ENCODE peak calls at places on chromosome 17, in six cellular contexts. One of them, this sample, is unnamed. For H3K36me3 and H3K27me3, the result is how much of the 10 kb centered on the place peaks cover.

GRCh38 chr17:45312477-45313418 is 4.1 kb downstream of the MAP3K14 start:
- DNase-seq in CD4-positive, alpha-beta memory T cell: no peak
- DNase-seq in prostate gland: no peak
- DNase-seq in sigmoid colon: no peak
- DNase-seq in heart left ventricle: no peak
- DNase-seq in esophagus squamous epithelium: no peak
- DNase-seq in this sample: no peak

GRCh38 chr17:58215685-58216084 is 3.4 kb downstream of the MKS1 start:
- DNase-seq in CD4-positive, alpha-beta memory T cell: no peak
- DNase-seq in prostate gland: no peak
- DNase-seq in sigmoid colon: no peak
- DNase-seq in heart left ventricle: no peak
- DNase-seq in esophagus squamous epithelium: no peak
- DNase-seq in this sample: no peak

GRCh38 chr17:20008242-20009051 is 712 bp upstream of the SPECC1 start:
- DNase-seq in CD4-positive, alpha-beta memory T cell: peak
- DNase-seq in prostate gland: no peak
- DNase-seq in sigmoid colon: no peak
- DNase-seq in heart left ventricle: peak
- DNase-seq in esophagus squamous epithelium: no peak
- DNase-seq in this sample: no peak

GRCh38 chr17:32007463-32008298 is 498 bp downstream of the LRRC37B start:
- DNase-seq in CD4-positive, alpha-beta memory T cell: peak
- DNase-seq in prostate gland: peak
- DNase-seq in sigmoid colon: no peak
- DNase-seq in heart left ventricle: no peak
- DNase-seq in esophagus squamous epithelium: no peak
- DNase-seq in this sample: peak

GRCh38 chr17:70810609-70811008 is 641.3 kb downstream of the KCNJ2 start:
- DNase-seq in CD4-positive, alpha-beta memory T cell: no peak
- DNase-seq in prostate gland: no peak
- DNase-seq in sigmoid colon: no peak
- DNase-seq in heart left ventricle: no peak
- DNase-seq in esophagus squamous epithelium: no peak
- DNase-seq in this sample: no peak

GRCh38 chr17:55420776-55421178 is 858 bp downstream of the MMD start:
- DNase-seq in CD4-positive, alpha-beta memory T cell: peak
- DNase-seq in prostate gland: peak
- DNase-seq in sigmoid colon: peak
- DNase-seq in heart left ventricle: peak
- DNase-seq in esophagus squamous epithelium: no peak
- DNase-seq in this sample: peak

GRCh38 chr17:73969956-73970355 is 233.5 kb upstream of the RPL38 start:
- DNase-seq in CD4-positive, alpha-beta memory T cell: no peak
- DNase-seq in prostate gland: no peak
- DNase-seq in sigmoid colon: peak
- DNase-seq in heart left ventricle: peak
- DNase-seq in esophagus squamous epithelium: no peak
- DNase-seq in this sample: no peak

GRCh38 chr17:8153550-8153956 is 1.3 kb upstream of the PER1 start:
- DNase-seq in CD4-positive, alpha-beta memory T cell: peak
- DNase-seq in prostate gland: no peak
- DNase-seq in sigmoid colon: peak
- DNase-seq in heart left ventricle: peak
- DNase-seq in esophagus squamous epithelium: no peak
- DNase-seq in this sample: no peak

GRCh38 chr17:72152392-72152727 is 31.5 kb downstream of the SOX9 start:
- DNase-seq in CD4-positive, alpha-beta memory T cell: no peak
- DNase-seq in prostate gland: no peak
- DNase-seq in sigmoid colon: no peak
- DNase-seq in heart left ventricle: no peak
- DNase-seq in esophagus squamous epithelium: no peak
- DNase-seq in this sample: no peak

GRCh38 chr17:70098030-70098429 is 23.0 kb downstream of the KCNJ16 start:
- DNase-seq in CD4-positive, alpha-beta memory T cell: no peak
- DNase-seq in prostate gland: no peak
- DNase-seq in sigmoid colon: no peak
- DNase-seq in heart left ventricle: no peak
- DNase-seq in esophagus squamous epithelium: no peak
- DNase-seq in this sample: no peak

GRCh38 chr17:57970706-57971105 is 15.5 kb upstream of the CUEDC1 start:
- DNase-seq in CD4-positive, alpha-beta memory T cell: no peak
- DNase-seq in prostate gland: no peak
- DNase-seq in sigmoid colon: no peak
- DNase-seq in heart left ventricle: no peak
- DNase-seq in esophagus squamous epithelium: no peak
- DNase-seq in this sample: no peak

GRCh38 chr17:45900136-45900535 is 5.8 kb downstream of the MAPT start:
- DNase-seq in CD4-positive, alpha-beta memory T cell: no peak
- DNase-seq in prostate gland: no peak
- DNase-seq in sigmoid colon: no peak
- DNase-seq in heart left ventricle: no peak
- DNase-seq in esophagus squamous epithelium: no peak
- DNase-seq in this sample: no peak

GRCh38 chr17:57366558-57367351 is 110.4 kb downstream of the MSI2 start:
- DNase-seq in CD4-positive, alpha-beta memory T cell: no peak
- DNase-seq in prostate gland: no peak
- DNase-seq in sigmoid colon: no peak
- DNase-seq in heart left ventricle: peak
- DNase-seq in esophagus squamous epithelium: no peak
- DNase-seq in this sample: no peak

GRCh38 chr17:50180593-50180992 is 14.8 kb downstream of the SGCA start:
- DNase-seq in CD4-positive, alpha-beta memory T cell: no peak
- DNase-seq in prostate gland: no peak
- DNase-seq in sigmoid colon: no peak
- DNase-seq in heart left ventricle: peak
- DNase-seq in esophagus squamous epithelium: no peak
- DNase-seq in this sample: no peak

GRCh38 chr17:72523491-72523890 is 402.7 kb downstream of the SOX9 start:
- DNase-seq in CD4-positive, alpha-beta memory T cell: no peak
- DNase-seq in prostate gland: no peak
- DNase-seq in sigmoid colon: no peak
- DNase-seq in heart left ventricle: no peak
- DNase-seq in esophagus squamous epithelium: no peak
- DNase-seq in this sample: no peak

GRCh38 chr17:49823614-49824013 is 24.3 kb downstream of the TAC4 start:
- DNase-seq in CD4-positive, alpha-beta memory T cell: no peak
- DNase-seq in prostate gland: no peak
- DNase-seq in sigmoid colon: no peak
- DNase-seq in heart left ventricle: no peak
- DNase-seq in esophagus squamous epithelium: no peak
- DNase-seq in this sample: no peak

GRCh38 chr17:28174352-28175046 is 132.0 kb downstream of the NLK start:
- DNase-seq in CD4-positive, alpha-beta memory T cell: peak
- DNase-seq in prostate gland: no peak
- DNase-seq in sigmoid colon: no peak
- DNase-seq in heart left ventricle: no peak
- DNase-seq in esophagus squamous epithelium: no peak
- DNase-seq in this sample: peak

GRCh38 chr17:2436516-2436915 is 35.7 kb upstream of the MNT start:
- DNase-seq in CD4-positive, alpha-beta memory T cell: no peak
- DNase-seq in prostate gland: no peak
- DNase-seq in sigmoid colon: no peak
- DNase-seq in heart left ventricle: no peak
- DNase-seq in esophagus squamous epithelium: no peak
- DNase-seq in this sample: no peak

GRCh38 chr17:2442166-2442565 is 41.3 kb upstream of the MNT start:
- DNase-seq in CD4-positive, alpha-beta memory T cell: no peak
- DNase-seq in prostate gland: no peak
- DNase-seq in sigmoid colon: no peak
- DNase-seq in heart left ventricle: no peak
- DNase-seq in esophagus squamous epithelium: no peak
- DNase-seq in this sample: no peak

GRCh38 chr17:2438823-2439222 is 38.0 kb upstream of the MNT start:
- DNase-seq in CD4-positive, alpha-beta memory T cell: no peak
- DNase-seq in prostate gland: no peak
- DNase-seq in sigmoid colon: no peak
- DNase-seq in heart left ventricle: no peak
- DNase-seq in esophagus squamous epithelium: no peak
- DNase-seq in this sample: no peak

GRCh38 chr17:2444382-2444781 is 43.5 kb upstream of the MNT start:
- DNase-seq in CD4-positive, alpha-beta memory T cell: no peak
- DNase-seq in prostate gland: no peak
- DNase-seq in sigmoid colon: no peak
- DNase-seq in heart left ventricle: no peak
- DNase-seq in esophagus squamous epithelium: no peak
- DNase-seq in this sample: no peak

DNA sequence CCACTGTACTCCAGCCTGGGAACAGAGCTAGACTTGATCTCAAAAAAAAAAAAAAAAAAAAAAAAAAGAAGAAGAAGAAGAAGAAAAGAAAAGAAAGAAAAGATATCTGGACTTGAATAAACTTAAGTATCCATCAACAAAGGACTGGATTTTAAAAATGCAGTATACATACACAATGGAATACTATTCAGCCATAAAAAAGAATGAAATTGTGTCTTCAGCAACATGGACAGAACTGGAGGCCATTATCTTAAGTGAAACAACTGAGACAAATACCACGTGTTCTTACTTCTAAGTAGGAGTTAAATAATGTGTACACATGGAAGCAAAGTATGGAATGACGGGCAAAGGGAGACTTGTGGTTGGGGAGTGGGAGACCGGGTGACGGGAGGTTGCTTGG is 40.1 kb upstream of the MNT start:
- DNase-seq in CD4-positive, alpha-beta memory T cell: no peak
- DNase-seq in prostate gland: no peak
- DNase-seq in sigmoid colon: no peak
- DNase-seq in heart left ventricle: no peak
- DNase-seq in esophagus squamous epithelium: no peak
- DNase-seq in this sample: no peak
- H3K36me3 ChIP-seq in CD4-positive, alpha-beta memory T cell: under half
- H3K36me3 ChIP-seq in prostate gland: under half
- H3K36me3 ChIP-seq in sigmoid colon: under half
- H3K36me3 ChIP-seq in heart left ventricle: under half
- H3K36me3 ChIP-seq in esophagus squamous epithelium: under half
- H3K36me3 ChIP-seq in this sample: under half

GRCh38 chr17:43873091-43873490 is 26.1 kb downstream of the CD300LG start:
- DNase-seq in CD4-positive, alpha-beta memory T cell: no peak
- DNase-seq in prostate gland: no peak
- DNase-seq in sigmoid colon: no peak
- DNase-seq in heart left ventricle: no peak
- DNase-seq in esophagus squamous epithelium: no peak
- DNase-seq in this sample: no peak
- H3K27me3 ChIP-seq in CD4-positive, alpha-beta memory T cell: under half
- H3K27me3 ChIP-seq in prostate gland: under half
- H3K27me3 ChIP-seq in sigmoid colon: under half
- H3K27me3 ChIP-seq in heart left ventricle: under half
- H3K27me3 ChIP-seq in esophagus squamous epithelium: under half
- H3K27me3 ChIP-seq in this sample: under half

GRCh38 chr17:33667671-33668070 is 374.6 kb upstream of the ASIC2 start:
- DNase-seq in CD4-positive, alpha-beta memory T cell: no peak
- DNase-seq in prostate gland: no peak
- DNase-seq in sigmoid colon: no peak
- DNase-seq in heart left ventricle: no peak
- DNase-seq in esophagus squamous epithelium: no peak
- DNase-seq in this sample: peak

GRCh38 chr17:33667052-33667509 is 374.0 kb upstream of the ASIC2 start:
- DNase-seq in CD4-positive, alpha-beta memory T cell: peak
- DNase-seq in prostate gland: no peak
- DNase-seq in sigmoid colon: no peak
- DNase-seq in heart left ventricle: no peak
- DNase-seq in esophagus squamous epithelium: no peak
- DNase-seq in this sample: peak

GRCh38 chr17:33671493-33671892 is 378.4 kb upstream of the ASIC2 start:
- DNase-seq in CD4-positive, alpha-beta memory T cell: no peak
- DNase-seq in prostate gland: no peak
- DNase-seq in sigmoid colon: no peak
- DNase-seq in heart left ventricle: no peak
- DNase-seq in esophagus squamous epithelium: no peak
- DNase-seq in this sample: no peak

GRCh38 chr17:33664116-33664840 is 371.2 kb upstream of the ASIC2 start:
- DNase-seq in CD4-positive, alpha-beta memory T cell: no peak
- DNase-seq in prostate gland: no peak
- DNase-seq in sigmoid colon: no peak
- DNase-seq in heart left ventricle: no peak
- DNase-seq in esophagus squamous epithelium: no peak
- DNase-seq in this sample: peak

DNA sequence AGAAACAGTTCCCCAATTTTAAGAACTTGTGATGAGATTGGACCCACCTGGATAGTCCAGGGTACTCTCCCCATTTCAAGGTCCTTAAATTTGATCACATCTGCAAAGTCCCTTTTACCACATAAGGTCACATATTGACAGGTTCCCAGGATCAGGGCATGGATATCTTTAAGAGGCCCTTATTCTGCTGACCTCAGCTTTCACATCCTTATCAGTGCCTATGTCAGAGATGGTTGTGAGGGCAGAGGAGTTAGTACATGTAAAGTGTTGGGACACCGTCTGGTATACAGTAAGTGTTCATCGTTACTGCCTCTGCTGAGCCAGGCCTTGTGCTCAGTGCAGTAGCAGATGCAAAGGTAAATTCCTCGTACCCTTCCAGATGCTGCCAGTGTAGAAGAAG is 375.4 kb upstream of the ASIC2 start:
- DNase-seq in CD4-positive, alpha-beta memory T cell: no peak
- DNase-seq in prostate gland: no peak
- DNase-seq in sigmoid colon: no peak
- DNase-seq in heart left ventricle: no peak
- DNase-seq in esophagus squamous epithelium: no peak
- DNase-seq in this sample: no peak
- H3K4me3 ChIP-seq in CD4-positive, alpha-beta memory T cell: no peak
- H3K4me3 ChIP-seq in prostate gland: no peak
- H3K4me3 ChIP-seq in sigmoid colon: no peak
- H3K4me3 ChIP-seq in heart left ventricle: no peak
- H3K4me3 ChIP-seq in esophagus squamous epithelium: no peak
- H3K4me3 ChIP-seq in this sample: no peak

GRCh38 chr17:69090365-69090764 is 29.6 kb upstream of the ABCA9 start:
- DNase-seq in CD4-positive, alpha-beta memory T cell: no peak
- DNase-seq in prostate gland: no peak
- DNase-seq in sigmoid colon: no peak
- DNase-seq in heart left ventricle: no peak
- DNase-seq in esophagus squamous epithelium: no peak
- DNase-seq in this sample: no peak

GRCh38 chr17:69088643-69089200 is 28.0 kb upstream of the ABCA9 start:
- DNase-seq in CD4-positive, alpha-beta memory T cell: no peak
- DNase-seq in prostate gland: no peak
- DNase-seq in sigmoid colon: no peak
- DNase-seq in heart left ventricle: no peak
- DNase-seq in esophagus squamous epithelium: no peak
- DNase-seq in this sample: no peak

GRCh38 chr17:69082696-69083095 is 22.0 kb upstream of the ABCA9 start:
- DNase-seq in CD4-positive, alpha-beta memory T cell: no peak
- DNase-seq in prostate gland: no peak
- DNase-seq in sigmoid colon: no peak
- DNase-seq in heart left ventricle: no peak
- DNase-seq in esophagus squamous epithelium: no peak
- DNase-seq in this sample: no peak

DNA sequence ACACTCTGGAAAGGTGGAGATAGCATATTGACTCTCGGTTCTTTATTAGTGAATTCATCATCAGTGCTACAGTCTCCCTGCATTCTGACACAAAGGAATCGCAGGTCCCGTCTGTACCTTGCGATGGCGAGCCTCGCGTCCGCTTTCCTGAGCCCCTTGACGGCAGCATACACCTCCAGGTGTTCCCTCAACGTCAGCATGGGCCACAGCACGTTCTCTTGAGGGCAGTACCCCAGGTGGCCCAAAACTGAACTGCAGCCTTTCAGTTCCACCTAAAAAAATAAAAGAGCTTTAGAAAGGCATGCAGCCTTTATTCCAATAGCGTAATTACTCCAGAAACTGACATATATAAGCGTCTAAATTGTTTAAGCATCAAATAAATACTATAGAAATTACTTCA is 24.2 kb upstream of the ABCA9 start:
- DNase-seq in CD4-positive, alpha-beta memory T cell: no peak
- DNase-seq in prostate gland: no peak
- DNase-seq in sigmoid colon: no peak
- DNase-seq in heart left ventricle: no peak
- DNase-seq in esophagus squamous epithelium: no peak
- DNase-seq in this sample: peak
- H3K36me3 ChIP-seq in CD4-positive, alpha-beta memory T cell: under half
- H3K36me3 ChIP-seq in prostate gland: under half
- H3K36me3 ChIP-seq in sigmoid colon: under half
- H3K36me3 ChIP-seq in heart left ventricle: under half
- H3K36me3 ChIP-seq in esophagus squamous epithelium: under half
- H3K36me3 ChIP-seq in this sample: under half